ENCODE peak calls at places on chromosomes 11 and 22, in ten cellular contexts. K is PC-9; U is cardiac fibroblast; S is progenitor cell of endocrine pancreas; T is fibroblast of pulmonary artery; H is activated CD8-positive, alpha-beta T cell treated with anti-CD3 and anti-CD28 coated beads for 36 hours; D is AG04450; Y is GM23338; O is mesothelial cell of epicardium; V is brain microvascular endothelial cell. W is an unnamed sample.

GRCh38 chr11:68438658-68439259 is 21.8 kb upstream of the PPP6R3 start:
- DNase-seq in K (no peak), U (no peak), S (no peak), T (no peak), H (no peak), D (no peak), Y (no peak), O (no peak), V (no peak), W (no peak)

GRCh38 chr11:35073691-35074382 is 65.1 kb upstream of the CD44 start:
- DNase-seq in K (no peak), U (no peak), S (no peak), T (peak), H (peak), D (no peak), Y (no peak), O (no peak), V (no peak), W (no peak)

GRCh38 chr11:282630-283360 is 4.6 kb downstream of the NLRP6 start:
- DNase-seq in K (no peak), U (no peak), S (no peak), T (no peak), H (no peak), D (no peak), Y (no peak), O (no peak), V (no peak), W (no peak)

GRCh38 chr11:75766449-75767227 is 1.9 kb upstream of the DGAT2 start:
- DNase-seq in K (no peak), U (no peak), S (no peak), T (no peak), H (peak), D (no peak), Y (no peak), O (no peak), V (no peak), W (no peak)

GRCh38 chr11:96464695-96465307 is 75.0 kb downstream of the JRKL start:
- DNase-seq in K (peak), U (peak), S (no peak), T (peak), H (no peak), D (peak), Y (peak), O (no peak), V (peak), W (peak)

GRCh38 chr11:129743029-129743846 is 72.4 kb upstream of the TMEM45B start:
- DNase-seq in K (no peak), U (no peak), S (no peak), T (no peak), H (no peak), D (no peak), Y (no peak), O (no peak), V (no peak), W (no peak)

GRCh38 chr11:134228625-134229024 is 4.2 kb downstream of the VPS26B start:
- DNase-seq in K (no peak), U (no peak), S (no peak), T (no peak), H (peak), D (no peak), Y (no peak), O (no peak), V (no peak), W (no peak)

GRCh38 chr11:12808519-12808918 is 134.3 kb downstream of the TEAD1 start:
- DNase-seq in K (no peak), U (peak), S (no peak), T (peak), H (no peak), D (no peak), Y (no peak), O (no peak), V (peak), W (no peak)

GRCh38 chr11:28228196-28228595 is 120.0 kb downstream of the METTL15 start:
- DNase-seq in K (no peak), U (peak), S (no peak), T (peak), H (no peak), D (no peak), Y (no peak), O (no peak), V (no peak), W (no peak)

GRCh38 chr11:13760115-13760514 is 91.6 kb downstream of the FAR1 start:
- DNase-seq in K (no peak), U (no peak), S (no peak), T (no peak), H (no peak), D (no peak), Y (no peak), O (no peak), V (peak), W (no peak)

GRCh38 chr11:102497061-102497460 is 33.5 kb downstream of the MMP7 start:
- DNase-seq in K (peak), U (peak), S (no peak), T (peak), H (no peak), D (no peak), Y (no peak), O (no peak), V (no peak), W (no peak)

GRCh38 chr22:48268771-48269552 is 1506.5 kb downstream of the TBC1D22A start:
- DNase-seq in K (no peak), U (no peak), S (no peak), T (no peak), H (no peak), D (no peak), Y (no peak), O (no peak), V (no peak), W (no peak)

GRCh38 chr11:72112541-72113136 is at the start of gene ANAPC15:
- DNase-seq in K (peak), U (peak), S (peak), T (peak), H (peak), D (peak), Y (peak), O (peak), V (peak), W (peak)

GRCh38 chr11:69356703-69357457 is 62.9 kb downstream of the MYEOV start:
- DNase-seq in K (no peak), U (no peak), S (peak), T (no peak), H (no peak), D (no peak), Y (no peak), O (no peak), V (peak), W (no peak)

GRCh38 chr11:120184946-120185677 is 25.7 kb upstream of the OAF start:
- DNase-seq in K (no peak), U (peak), S (no peak), T (peak), H (no peak), D (no peak), Y (no peak), O (no peak), V (no peak), W (no peak)

GRCh38 chr11:64876835-64877341 is 1.5 kb downstream of the EHD1 start:
- DNase-seq in K (peak), U (peak), S (no peak), T (peak), H (no peak), D (no peak), Y (no peak), O (peak), V (peak), W (no peak)

GRCh38 chr11:68263444-68264035 is 8.2 kb downstream of the C11orf24 start:
- DNase-seq in K (no peak), U (no peak), S (no peak), T (no peak), H (no peak), D (no peak), Y (no peak), O (no peak), V (no peak), W (no peak)

GRCh38 chr22:27879923-27880322 is 39.1 kb downstream of the PITPNB start:
- DNase-seq in K (no peak), U (peak), S (no peak), T (peak), H (peak), D (no peak), Y (peak), O (no peak), V (peak), W (no peak)

GRCh38 chr22:40332319-40332781 is 13.9 kb upstream of the ADSL start:
- DNase-seq in K (no peak), U (peak), S (no peak), T (peak), H (no peak), D (peak), Y (no peak), O (no peak), V (peak), W (no peak)

GRCh38 chr11:55357560-55358184 is 10.1 kb upstream of the OR4A15 start:
- DNase-seq in K (no peak), U (no peak), S (no peak), T (no peak), H (no peak), D (no peak), Y (peak), O (no peak), V (no peak), W (no peak)
- TF ChIP-seq CTCF in K (peak), U (no peak), S (no peak), T (no peak), H (peak), D (no peak), Y (peak), O (no peak), V (no peak), W (no peak)

GRCh38 chr11:97514446-97514845 is 1124.6 kb downstream of the JRKL start:
- DNase-seq in K (no peak), U (no peak), S (no peak), T (no peak), H (no peak), D (no peak), Y (no peak), O (no peak), V (no peak), W (no peak)

DNA sequence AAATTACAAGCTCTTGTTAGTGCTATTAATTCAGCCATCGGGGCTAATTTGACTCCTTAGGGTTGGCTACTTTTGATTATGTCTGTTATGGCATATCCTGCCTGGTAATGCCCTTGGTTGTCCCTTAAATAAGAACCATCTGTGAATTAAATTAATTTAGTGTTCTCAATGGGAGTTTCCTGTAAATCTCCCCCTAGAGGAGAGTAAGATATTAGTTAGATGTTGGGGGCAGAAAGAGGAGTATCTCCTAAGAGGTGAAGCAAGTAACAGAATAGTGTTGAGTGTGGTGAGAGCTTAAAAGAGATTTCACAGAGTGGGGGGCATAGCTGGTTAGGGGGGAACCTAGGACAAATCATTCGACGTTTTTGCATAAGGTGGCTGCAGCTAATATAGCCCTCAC is 1126.9 kb downstream of the JRKL start:
- DNase-seq in K (no peak), U (no peak), S (no peak), T (no peak), H (no peak), D (no peak), Y (peak), O (no peak), V (no peak), W (no peak)
- TF ChIP-seq CTCF in K (peak), U (peak), S (no peak), T (peak), H (no peak), D (no peak), Y (peak), O (no peak), V (peak), W (no peak)

GRCh38 chr22:47139790-47140119 is 377.3 kb downstream of the TBC1D22A start:
- DNase-seq in K (no peak), U (no peak), S (no peak), T (no peak), H (no peak), D (no peak), Y (no peak), O (no peak), V (no peak), W (peak)
- TF ChIP-seq CTCF in K (no peak), U (no peak), S (no peak), T (no peak), H (no peak), D (no peak), Y (no peak), O (no peak), V (no peak), W (no peak)

GRCh38 chr11:10758959-10759358 is 7.9 kb downstream of the CTR9 start:
- DNase-seq in K (no peak), U (no peak), S (no peak), T (no peak), H (no peak), D (no peak), Y (peak), O (no peak), V (no peak), W (no peak)
- TF ChIP-seq CTCF in K (no peak), U (peak), S (no peak), T (peak), H (no peak), D (peak), Y (peak), O (no peak), V (no peak), W (peak)

GRCh38 chr11:19953909-19954308 is 206.4 kb downstream of the DBX1 start:
- DNase-seq in K (peak), U (peak), S (no peak), T (peak), H (no peak), D (peak), Y (peak), O (no peak), V (peak), W (no peak)
- TF ChIP-seq CTCF in K (peak), U (peak), S (peak), T (peak), H (no peak), D (peak), Y (peak), O (no peak), V (peak), W (no peak)

GRCh38 chr11:60241786-60242185 is 1.2 kb downstream of the MS4A4E start:
- DNase-seq in K (no peak), U (no peak), S (no peak), T (no peak), H (no peak), D (no peak), Y (no peak), O (no peak), V (no peak), W (no peak)

GRCh38 chr11:60240661-60241060 is 2.3 kb downstream of the MS4A4E start:
- DNase-seq in K (no peak), U (no peak), S (no peak), T (no peak), H (no peak), D (no peak), Y (no peak), O (no peak), V (no peak), W (no peak)

GRCh38 chr11:60242607-60243292 is at the start of gene MS4A4E:
- DNase-seq in K (no peak), U (no peak), S (no peak), T (no peak), H (no peak), D (no peak), Y (no peak), O (no peak), V (no peak), W (no peak)
- TF ChIP-seq CTCF in K (no peak), U (no peak), S (no peak), T (no peak), H (no peak), D (no peak), Y (no peak), O (no peak), V (no peak), W (no peak)

GRCh38 chr11:132126973-132127900 is 756.8 kb downstream of the NTM start:
- DNase-seq in K (no peak), U (peak), S (no peak), T (peak), H (peak), D (peak), Y (peak), O (no peak), V (peak), W (no peak)
- TF ChIP-seq CTCF in K (peak), U (peak), S (peak), T (peak), H (peak), D (peak), Y (peak), O (peak), V (peak), W (peak)